ENCODE peak calls at places on chromosomes 11 and 22, in six cellular contexts. P is IMR-90, M is HCT116, O is SK-N-SH, Y is GM12865, S is foreskin fibroblast. Z is an unnamed sample.

GRCh38 chr22:22371031-22371541 is 126.5 kb downstream of the VPREB1 start:
- DNase-seq in S (no peak), Y (no peak), M (no peak), O (no peak), P (no peak), Z (no peak)

GRCh38 chr11:7523416-7524210 is 9.8 kb downstream of the PPFIBP2 start:
- DNase-seq in S (no peak), O (no peak), Y (no peak), P (no peak), M (no peak), Z (no peak)

GRCh38 chr11:7524831-7525230 is 11.0 kb downstream of the PPFIBP2 start:
- DNase-seq in M (no peak), O (no peak), S (no peak), Y (no peak), P (no peak), Z (no peak)

GRCh38 chr11:131392528-131393255 is 22.3 kb downstream of the NTM start:
- DNase-seq in M (no peak), S (no peak), O (no peak), P (no peak), Y (no peak), Z (peak)

GRCh38 chr11:71300187-71300586 is 47.8 kb upstream of the SHANK2 start:
- DNase-seq in Y (no peak), O (no peak), M (no peak), P (no peak), S (peak), Z (no peak)

GRCh38 chr11:4704054-4704789 is at the start of gene MMP26:
- DNase-seq in S (no peak), P (no peak), Y (peak), O (no peak), M (no peak), Z (no peak)

GRCh38 chr11:65595921-65596281 is 301 bp upstream of the KCNK7 start:
- DNase-seq in M (no peak), P (no peak), S (no peak), O (no peak), Y (no peak), Z (no peak)

GRCh38 chr11:11038339-11039248 is 180.7 kb upstream of the ZBED5 start:
- DNase-seq in Y (no peak), P (no peak), M (no peak), S (no peak), O (no peak), Z (peak)

GRCh38 chr11:133476570-133477262 is 55.6 kb downstream of the OPCML start:
- DNase-seq in P (no peak), S (no peak), M (no peak), Y (no peak), O (no peak), Z (no peak)

GRCh38 chr11:86388198-86388597 is 13.5 kb downstream of the CCDC81 start:
- DNase-seq in P (no peak), S (no peak), Y (no peak), M (no peak), O (no peak), Z (no peak)

GRCh38 chr11:72668645-72669347 is 5.4 kb downstream of the PDE2A start:
- DNase-seq in M (no peak), P (no peak), S (no peak), Y (peak), O (no peak), Z (no peak)

GRCh38 chr22:24450600-24450999 is 23.2 kb downstream of the ADORA2A start:
- DNase-seq in P (no peak), M (no peak), Y (no peak), S (no peak), O (peak), Z (peak)

GRCh38 chr22:31139866-31140716 is at the start of gene PLA2G3:
- DNase-seq in O (peak), S (peak), P (peak), Y (no peak), M (no peak), Z (peak)

GRCh38 chr11:69883292-69884255 is 64.4 kb upstream of the FGF3 start:
- DNase-seq in M (no peak), Y (no peak), P (no peak), S (no peak), O (no peak), Z (no peak)

GRCh38 chr11:5291207-5291838 is 10.4 kb downstream of the OR51B4 start:
- DNase-seq in O (peak), M (peak), S (peak), Y (peak), P (peak), Z (no peak)

GRCh38 chr11:119885067-119885466 is 156.1 kb upstream of the NECTIN1 start:
- DNase-seq in S (no peak), O (no peak), Y (no peak), M (no peak), P (no peak), Z (no peak)

GRCh38 chr11:35260342-35260985 is 121.5 kb downstream of the CD44 start:
- DNase-seq in M (no peak), Y (no peak), O (no peak), S (peak), P (peak), Z (no peak)

GRCh38 chr11:44561275-44561781 is 4.1 kb upstream of the CD82 start:
- DNase-seq in S (peak), M (no peak), P (peak), Y (no peak), O (no peak), Z (no peak)

GRCh38 chr22:19823191-19823590 is 31.5 kb downstream of the GNB1L start:
- DNase-seq in Y (no peak), S (no peak), P (no peak), O (peak), M (no peak), Z (no peak)

GRCh38 chr11:94933225-94934130 is 39.9 kb downstream of the CWC15 start:
- DNase-seq in O (peak), S (peak), M (no peak), Y (no peak), P (peak), Z (peak)

GRCh38 chr11:91926967-91927366 is 297.7 kb upstream of the FAT3 start:
- DNase-seq in Y (no peak), M (no peak), P (no peak), S (no peak), O (no peak), Z (no peak)

GRCh38 chr11:133598879-133599278 is 66.6 kb upstream of the OPCML start:
- DNase-seq in S (no peak), M (no peak), O (no peak), P (no peak), Y (no peak), Z (no peak)

GRCh38 chr11:128476729-128477128 is 110.6 kb downstream of the ETS1 start:
- DNase-seq in Y (no peak), S (no peak), M (no peak), O (no peak), P (no peak), Z (no peak)

GRCh38 chr22:42777126-42777525 is 56.5 kb upstream of the A4GALT start:
- DNase-seq in Y (no peak), P (no peak), O (no peak), M (no peak), S (no peak), Z (no peak)

GRCh38 chr11:131691558-131692041 is 321.2 kb downstream of the NTM start:
- DNase-seq in S (peak), Y (peak), P (peak), O (peak), M (no peak), Z (no peak)

GRCh38 chr22:31646186-31647019 is 15.6 kb downstream of the PISD start:
- DNase-seq in Y (peak), O (no peak), P (peak), M (peak), S (peak), Z (peak)

GRCh38 chr11:12599408-12600143 is 74.6 kb upstream of the TEAD1 start:
- DNase-seq in Y (peak), O (no peak), S (peak), P (no peak), M (peak), Z (no peak)

GRCh38 chr11:116881153-116881552 is 43.7 kb upstream of the APOA1 start:
- DNase-seq in O (no peak), S (peak), P (no peak), Y (no peak), M (no peak), Z (no peak)

GRCh38 chr22:24431309-24432034 is 4.1 kb downstream of the ADORA2A start:
- DNase-seq in O (no peak), Y (no peak), P (no peak), S (no peak), M (no peak), Z (no peak)

GRCh38 chr22:41048791-41049717 is 43.3 kb upstream of the EP300 start:
- DNase-seq in O (peak), P (peak), Y (no peak), M (no peak), S (peak), Z (peak)

GRCh38 chr11:42251984-42252383 is 792.5 kb upstream of the LRRC4C start:
- DNase-seq in P (no peak), Y (no peak), O (no peak), S (no peak), M (no peak), Z (no peak)

GRCh38 chr11:41286751-41287150 is 172.7 kb downstream of the LRRC4C start:
- DNase-seq in M (no peak), O (no peak), Y (no peak), P (no peak), S (no peak), Z (no peak)

GRCh38 chr22:26043031-26043430 is 126.2 kb upstream of the SEZ6L start:
- DNase-seq in Y (no peak), S (no peak), O (no peak), M (no peak), P (no peak), Z (no peak)

GRCh38 chr11:2163428-2163978 is 2.5 kb upstream of the INS start:
- DNase-seq in O (peak), Y (no peak), P (no peak), S (no peak), M (no peak), Z (no peak)

GRCh38 chr22:48475661-48476345 is 1351.9 kb downstream of the BRD1 start:
- DNase-seq in O (no peak), P (no peak), S (no peak), M (no peak), Y (no peak), Z (no peak)

GRCh38 chr11:64355078-64355940 is 3.7 kb upstream of the RPS6KA4 start:
- DNase-seq in P (peak), O (peak), Y (peak), S (peak), M (peak), Z (peak)

GRCh38 chr22:22519591-22519990 is 479 bp downstream of the ZNF280A start:
- DNase-seq in O (no peak), Y (no peak), M (no peak), S (no peak), P (no peak), Z (no peak)

GRCh38 chr11:117144477-117145392 is 648 bp downstream of the PAFAH1B2 start:
- DNase-seq in O (peak), P (peak), M (no peak), Y (peak), S (peak), Z (peak)

DNA sequence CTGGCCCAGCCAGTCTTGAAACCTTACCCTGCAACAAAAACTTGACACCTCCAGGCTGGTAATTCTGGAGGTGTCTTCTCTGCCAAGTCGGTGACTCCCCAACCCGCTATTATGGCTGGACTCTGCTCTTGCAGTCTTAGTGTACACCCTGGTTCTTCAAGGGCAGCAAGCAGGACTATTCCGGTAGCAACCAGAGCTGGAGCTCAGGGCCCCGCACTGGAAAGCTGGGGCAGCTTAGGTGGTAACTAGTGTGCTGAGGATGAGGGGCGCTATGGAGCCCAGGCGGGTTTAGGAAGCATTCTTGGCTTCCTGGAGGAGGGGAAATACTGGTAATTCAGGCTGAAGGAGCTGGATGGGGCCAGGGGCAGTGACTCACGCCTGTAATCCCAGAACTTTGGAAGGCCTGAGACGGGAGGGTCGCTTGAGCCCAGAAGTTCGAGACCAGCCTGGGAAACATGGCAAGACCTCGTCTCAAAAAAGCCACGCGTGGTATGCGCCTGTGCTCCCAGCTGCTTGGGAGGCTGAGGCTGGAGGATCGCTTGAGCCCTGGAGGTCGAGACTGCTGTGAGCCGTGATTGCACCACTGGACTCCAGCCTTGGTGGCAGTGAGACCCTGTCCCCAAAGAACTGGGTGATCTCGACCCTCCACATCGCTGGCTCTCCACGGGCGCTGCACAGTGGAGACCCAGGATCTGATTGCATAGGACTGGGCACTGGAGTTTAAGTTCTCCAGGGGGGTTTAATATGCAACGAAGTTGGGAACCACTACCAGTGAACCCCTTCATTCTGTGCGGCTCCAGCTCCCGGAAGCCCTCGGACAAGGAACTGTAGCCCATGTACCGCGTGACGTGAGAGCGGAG is 10.6 kb upstream of the AIFM3 start:
- DNase-seq in P (peak), Y (no peak), S (peak), O (no peak), M (peak), Z (no peak)
- H3K4me3 ChIP-seq in P (peak), Y (peak), S (peak), O (no peak), M (peak), Z (peak)

GRCh38 chr11:17636721-17637120 is 82.7 kb upstream of the MYOD1 start:
- DNase-seq in M (no peak), P (no peak), O (peak), Y (no peak), S (no peak), Z (no peak)
- TF ChIP-seq CTCF in M (no peak), P (no peak), O (no peak), Y (no peak), S (no peak), Z (no peak)

DNA sequence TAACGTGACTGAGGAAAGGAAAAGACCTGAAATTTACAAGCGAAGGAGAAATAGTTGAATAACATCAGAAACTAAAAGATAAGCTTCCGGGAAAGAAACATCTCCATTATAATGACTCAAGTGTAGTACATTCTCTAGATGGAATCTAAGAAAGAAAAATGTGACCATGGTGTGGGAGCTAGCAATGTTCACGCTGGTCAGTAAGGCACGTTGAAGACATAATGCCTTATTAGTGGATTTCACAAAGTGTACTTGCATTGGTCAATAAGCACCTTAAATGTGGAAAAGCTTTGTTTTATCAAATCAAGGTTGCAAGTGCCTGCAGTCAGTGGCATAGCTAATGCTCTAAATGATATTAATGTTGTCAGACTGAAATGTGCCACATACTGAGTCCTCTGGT is 2.8 kb upstream of the LARGE1 start:
- DNase-seq in P (peak), S (no peak), M (no peak), O (no peak), Y (no peak), Z (no peak)
- H3K4me3 ChIP-seq in P (peak), S (peak), M (no peak), O (no peak), Y (peak), Z (no peak)

GRCh38 chr11:77073328-77074001 is 6.7 kb downstream of the CAPN5 start:
- DNase-seq in Y (no peak), O (peak), M (peak), P (peak), S (peak), Z (peak)
- TF ChIP-seq CTCF in Y (no peak), O (peak), M (peak), P (peak), S (peak), Z (peak)

Z was measured in retinal pigment epithelial cell.